ENCODE peak calls at places on chromosome 1, in six cellular contexts. T is K562, Y is WTC11, Z is HCT116, G is H1, L is GM12878. N is an unnamed sample.

GRCh38 chr1:98500324-98500723 is 161.2 kb upstream of the SNX7 start:
- DNase-seq in T (no peak), Y (no peak), Z (no peak), G (no peak), L (no peak), N (no peak)

GRCh38 chr1:53696578-53696977 is 42.4 kb downstream of the GLIS1 start:
- DNase-seq in T (no peak), Y (no peak), Z (no peak), G (no peak), L (no peak), N (no peak)

GRCh38 chr1:51044834-51045233 is 57.2 kb upstream of the C1orf185 start:
- DNase-seq in T (peak), Y (no peak), Z (no peak), G (no peak), L (no peak), N (no peak)

GRCh38 chr1:157348538-157349480 is 203.5 kb downstream of the FCRL5 start:
- DNase-seq in T (no peak), Y (no peak), Z (no peak), G (no peak), L (no peak), N (no peak)

GRCh38 chr1:17502326-17502778 is 37.1 kb upstream of the ARHGEF10L start:
- DNase-seq in T (peak), Y (peak), Z (peak), G (peak), L (peak), N (peak)

GRCh38 chr1:209884249-209884648 is 53.8 kb upstream of the SYT14 start:
- DNase-seq in T (no peak), Y (no peak), Z (no peak), G (no peak), L (no peak), N (no peak)

GRCh38 chr1:212402876-212403275 is 11.8 kb downstream of the PACC1 start:
- DNase-seq in T (no peak), Y (no peak), Z (no peak), G (no peak), L (no peak), N (no peak)

GRCh38 chr1:149848811-149849210 is 50.6 kb upstream of the BOLA1 start:
- DNase-seq in T (peak), Y (no peak), Z (no peak), G (no peak), L (no peak), N (peak)

GRCh38 chr1:53862507-53862906 is 24.4 kb upstream of the NDC1 start:
- DNase-seq in T (no peak), Y (no peak), Z (no peak), G (no peak), L (no peak), N (no peak)

GRCh38 chr1:26468911-26469310 is 3.3 kb upstream of the HMGN2 start:
- DNase-seq in T (no peak), Y (no peak), Z (no peak), G (no peak), L (no peak), N (no peak)

GRCh38 chr1:26081267-26082019 is 14.0 kb upstream of the TRIM63 start:
- DNase-seq in T (no peak), Y (no peak), Z (no peak), G (no peak), L (no peak), N (no peak)

GRCh38 chr1:31959941-31960340 is 21.8 kb upstream of the PTP4A2 start:
- DNase-seq in T (no peak), Y (no peak), Z (no peak), G (no peak), L (no peak), N (no peak)

GRCh38 chr1:26029864-26030481 is 8.4 kb downstream of the EXTL1 start:
- DNase-seq in T (peak), Y (no peak), Z (no peak), G (no peak), L (no peak), N (no peak)

GRCh38 chr1:2344121-2344681 is 47.2 kb downstream of the MORN1 start:
- DNase-seq in T (no peak), Y (no peak), Z (no peak), G (no peak), L (no peak), N (no peak)

GRCh38 chr1:182615468-182616129 is 11.4 kb upstream of the RGS16 start:
- DNase-seq in T (no peak), Y (peak), Z (no peak), G (no peak), L (no peak), N (no peak)

GRCh38 chr1:158830074-158830677 is 975 bp upstream of the MNDA start:
- DNase-seq in T (no peak), Y (no peak), Z (no peak), G (no peak), L (peak), N (no peak)

GRCh38 chr1:78236711-78237110 is 190.9 kb downstream of the GIPC2 start:
- DNase-seq in T (no peak), Y (no peak), Z (no peak), G (no peak), L (no peak), N (no peak)

GRCh38 chr1:16145030-16145987 is 10.6 kb downstream of the EPHA2 start:
- DNase-seq in T (peak), Y (peak), Z (peak), G (peak), L (no peak), N (peak)

GRCh38 chr1:54548389-54549044 is 489 bp downstream of the ACOT11 start:
- DNase-seq in T (no peak), Y (no peak), Z (no peak), G (no peak), L (no peak), N (no peak)

GRCh38 chr1:71465093-71465492 is 384.3 kb upstream of the ZRANB2 start:
- DNase-seq in T (no peak), Y (no peak), Z (no peak), G (no peak), L (no peak), N (no peak)

GRCh38 chr1:71461416-71461815 is 380.6 kb upstream of the ZRANB2 start:
- DNase-seq in T (no peak), Y (no peak), Z (no peak), G (no peak), L (no peak), N (no peak)

GRCh38 chr1:71463144-71463543 is 382.3 kb upstream of the ZRANB2 start:
- DNase-seq in T (no peak), Y (no peak), Z (no peak), G (no peak), L (no peak), N (no peak)

GRCh38 chr1:71462247-71462646 is 381.4 kb upstream of the ZRANB2 start:
- DNase-seq in T (no peak), Y (peak), Z (no peak), G (peak), L (no peak), N (no peak)

DNA sequence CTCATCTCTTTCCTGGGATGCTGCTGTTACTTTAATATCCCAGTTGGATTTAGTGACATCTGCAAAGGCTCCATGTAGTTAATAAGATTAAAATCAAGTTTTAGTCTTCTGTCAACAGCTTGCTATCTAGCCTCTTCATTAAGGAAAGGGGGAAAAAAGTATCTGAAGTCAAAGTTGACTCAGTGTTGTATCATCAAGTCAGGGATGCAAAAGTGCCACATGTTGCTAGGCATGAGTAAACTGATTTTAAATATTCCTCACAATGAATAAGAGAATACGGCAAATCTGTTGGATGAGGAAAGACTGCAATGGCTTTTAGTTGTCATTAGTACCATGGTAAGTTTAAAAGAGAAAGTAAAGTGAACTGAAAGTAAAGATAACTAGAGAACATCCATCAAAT is 383.2 kb upstream of the ZRANB2 start:
- DNase-seq in T (no peak), Y (no peak), Z (no peak), G (no peak), L (no peak), N (no peak)
- TF ChIP-seq ATF3 in T (no peak), Y (no peak), Z (no peak), G (no peak), L (no peak), N (no peak)

DNA sequence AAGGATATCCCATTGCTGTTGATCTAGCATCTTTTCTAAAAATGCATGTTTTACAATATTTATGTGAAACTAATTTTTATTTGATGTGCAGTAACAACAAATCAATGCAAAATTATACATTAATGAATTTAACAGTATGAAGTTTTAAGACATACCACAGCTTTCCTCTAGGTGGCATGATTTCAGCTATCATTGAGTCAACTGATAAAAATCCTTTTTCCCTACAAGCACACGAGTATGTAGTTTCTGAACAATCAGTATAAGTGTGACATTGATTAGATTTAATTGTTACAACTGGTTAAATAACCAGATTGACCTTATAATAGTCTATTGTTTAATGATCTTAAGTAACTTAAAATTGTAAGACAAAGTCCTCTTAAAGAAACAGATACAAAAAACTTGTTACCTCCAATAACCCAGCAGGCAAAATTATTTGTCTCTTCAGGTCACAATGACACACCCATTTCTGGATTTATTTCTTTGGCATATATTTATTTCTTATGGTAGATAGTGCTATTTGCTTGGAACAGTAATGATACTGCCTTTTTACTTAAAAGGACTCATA is 5.8 kb upstream of the TGFB2 start:
- DNase-seq in T (peak), Y (no peak), Z (no peak), G (no peak), L (no peak), N (peak)
- TF ChIP-seq ATF3 in T (no peak), Y (no peak), Z (no peak), G (no peak), L (no peak), N (no peak)

DNA sequence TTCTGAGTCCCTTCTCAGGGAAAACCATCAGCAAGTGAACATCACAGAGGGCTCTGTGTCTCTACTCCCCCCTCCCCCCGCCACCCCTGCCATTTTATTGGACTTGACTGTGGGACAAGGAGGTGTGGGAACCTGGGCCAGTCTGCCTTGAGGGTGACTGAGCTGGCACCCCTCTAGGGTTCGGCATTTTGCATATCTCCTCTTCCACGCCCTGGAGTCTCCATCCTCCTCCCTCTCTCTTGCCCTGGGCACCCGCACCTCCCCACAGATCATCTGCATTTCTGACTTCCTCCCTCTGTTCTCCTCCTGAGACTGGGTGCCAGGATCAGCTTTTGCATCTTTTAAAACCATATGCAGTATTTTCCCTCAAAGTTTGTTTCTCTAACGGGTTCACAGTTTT is 107.1 kb upstream of the ERRFI1 start:
- DNase-seq in T (no peak), Y (no peak), Z (no peak), G (no peak), L (no peak), N (no peak)
- TF ChIP-seq ATF3 in T (no peak), Y (no peak), Z (no peak), G (no peak), L (no peak), N (no peak)

GRCh38 chr1:160993544-160993943 is 27.4 kb downstream of the F11R start:
- DNase-seq in T (peak), Y (no peak), Z (no peak), G (no peak), L (no peak), N (peak)
- TF ChIP-seq ATF3 in T (no peak), Y (no peak), Z (no peak), G (no peak), L (no peak), N (no peak)

GRCh38 chr1:59523745-59524450 is 227.0 kb downstream of the FGGY start:
- DNase-seq in T (no peak), Y (no peak), Z (no peak), G (no peak), L (no peak), N (no peak)
- TF ChIP-seq ATF3 in T (no peak), Y (no peak), Z (no peak), G (no peak), L (no peak), N (no peak)

GRCh38 chr1:176557543-176558258 is 94.7 kb downstream of the PAPPA2 start:
- DNase-seq in T (no peak), Y (no peak), Z (no peak), G (no peak), L (no peak), N (no peak)

GRCh38 chr1:176560681-176561080 is 97.7 kb downstream of the PAPPA2 start:
- DNase-seq in T (no peak), Y (no peak), Z (no peak), G (no peak), L (no peak), N (no peak)

GRCh38 chr1:176555911-176556687 is 93.1 kb downstream of the PAPPA2 start:
- DNase-seq in T (no peak), Y (no peak), Z (no peak), G (no peak), L (no peak), N (no peak)

DNA sequence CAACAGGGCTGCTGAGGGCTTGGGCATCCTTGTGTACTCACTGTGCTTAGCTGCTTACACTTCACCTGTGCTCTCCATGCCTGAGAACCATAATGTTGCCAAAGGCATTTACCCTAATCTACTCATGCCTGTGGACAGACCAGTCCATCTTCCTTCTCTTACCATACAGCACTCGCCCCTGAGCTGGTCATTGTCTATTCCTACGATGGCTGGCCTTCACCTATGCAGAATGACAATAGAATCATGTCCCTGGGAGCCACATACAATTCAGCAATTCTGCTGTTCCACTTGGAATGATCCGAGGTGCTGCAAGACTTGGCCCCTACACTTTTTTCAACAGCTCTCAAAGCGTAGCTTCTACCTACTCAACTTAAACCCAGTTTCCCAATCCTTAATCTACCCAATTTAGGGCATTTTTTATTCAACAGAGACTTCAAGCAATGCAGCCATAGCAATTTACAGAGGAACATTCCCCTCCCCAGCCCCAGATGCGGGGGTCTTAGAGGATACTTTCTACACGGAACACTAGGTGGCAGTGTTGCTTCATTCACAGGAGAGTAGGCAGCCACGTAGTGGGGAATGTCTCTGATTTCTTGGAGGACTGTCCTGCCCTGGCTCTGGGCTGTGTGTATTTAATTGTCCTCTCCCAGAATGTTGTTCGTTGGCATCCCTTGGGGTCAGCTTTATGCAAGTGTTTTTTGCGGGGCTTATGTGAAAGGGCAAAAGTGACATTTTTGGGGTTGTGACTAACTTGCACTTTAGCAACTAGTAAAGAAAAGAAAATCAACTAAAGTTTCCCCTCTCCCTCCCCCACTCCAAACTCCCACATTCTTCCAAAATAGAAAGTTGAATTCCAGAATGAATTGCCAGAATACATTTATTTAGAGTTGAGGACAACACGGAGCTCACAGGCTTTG is 96.8 kb downstream of the PAPPA2 start:
- DNase-seq in T (peak), Y (peak), Z (peak), G (peak), L (no peak), N (peak)
- TF ChIP-seq ATF3 in T (no peak), Y (no peak), Z (no peak), G (no peak), L (no peak), N (no peak)

GRCh38 chr1:112700290-112701226 is 6.4 kb downstream of the RHOC start:
- DNase-seq in T (peak), Y (peak), Z (peak), G (peak), L (peak), N (peak)
- TF ChIP-seq ATF3 in T (peak), Y (no peak), Z (no peak), G (no peak), L (no peak), N (peak)

GRCh38 chr1:214538497-214538896 is 12.9 kb downstream of the PTPN14 start:
- DNase-seq in T (no peak), Y (no peak), Z (no peak), G (no peak), L (no peak), N (no peak)

GRCh38 chr1:214542275-214543199 is 8.9 kb downstream of the PTPN14 start:
- DNase-seq in T (no peak), Y (no peak), Z (no peak), G (no peak), L (no peak), N (no peak)

GRCh38 chr1:214541206-214541605 is 10.2 kb downstream of the PTPN14 start:
- DNase-seq in T (no peak), Y (no peak), Z (no peak), G (no peak), L (no peak), N (no peak)

GRCh38 chr1:214541693-214542092 is 9.7 kb downstream of the PTPN14 start:
- DNase-seq in T (no peak), Y (no peak), Z (no peak), G (no peak), L (no peak), N (no peak)

GRCh38 chr1:214540324-214540723 is 11.1 kb downstream of the PTPN14 start:
- DNase-seq in T (no peak), Y (no peak), Z (no peak), G (no peak), L (no peak), N (no peak)
- TF ChIP-seq ATF3 in T (no peak), Y (no peak), Z (no peak), G (no peak), L (no peak), N (no peak)

GRCh38 chr1:171985639-171986038 is 144.3 kb downstream of the DNM3 start:
- DNase-seq in T (peak), Y (no peak), Z (peak), G (no peak), L (no peak), N (no peak)

GRCh38 chr1:171983584-171983983 is 142.3 kb downstream of the DNM3 start:
- DNase-seq in T (peak), Y (no peak), Z (peak), G (no peak), L (no peak), N (no peak)

GRCh38 chr1:171984262-171984661 is 143.0 kb downstream of the DNM3 start:
- DNase-seq in T (no peak), Y (no peak), Z (no peak), G (no peak), L (no peak), N (no peak)

GRCh38 chr1:171988243-171988642 is 146.9 kb downstream of the DNM3 start:
- DNase-seq in T (no peak), Y (no peak), Z (no peak), G (no peak), L (no peak), N (no peak)

GRCh38 chr1:171984850-171985485 is 143.7 kb downstream of the DNM3 start:
- DNase-seq in T (peak), Y (no peak), Z (peak), G (no peak), L (no peak), N (peak)
- TF ChIP-seq ATF3 in T (no peak), Y (no peak), Z (no peak), G (no peak), L (no peak), N (no peak)

N was measured in HepG2.